ENCODE peak calls at places on chromosome 6, in five cellular contexts. C, H, A, K and D are unnamed samples.

GRCh38 chr6:170394980-170395379 is 88.4 kb downstream of the FAM120B start:
- DNase-seq in C (no peak), H (no peak), A (no peak), K (no peak), D (no peak)

GRCh38 chr6:43772571-43773049 is 2.6 kb downstream of the VEGFA start:
- DNase-seq in C (peak), H (no peak), A (peak), K (peak), D (peak)

GRCh38 chr6:26033942-26034354 is 53.3 kb upstream of the HFE start:
- DNase-seq in C (no peak), H (no peak), A (no peak), K (no peak), D (no peak)

GRCh38 chr6:111080713-111081112 is 6.6 kb upstream of the SLC16A10 start:
- DNase-seq in C (no peak), H (no peak), A (no peak), K (peak), D (no peak)

GRCh38 chr6:159212881-159213280 is 43.7 kb downstream of the FNDC1 start:
- DNase-seq in C (no peak), H (no peak), A (no peak), K (no peak), D (no peak)

GRCh38 chr6:4133941-4134838 is 1.2 kb downstream of the ECI2 start:
- DNase-seq in C (peak), H (no peak), A (peak), K (peak), D (peak)

GRCh38 chr6:167930300-167930699 is 67.2 kb upstream of the KIF25 start:
- DNase-seq in C (peak), H (peak), A (peak), K (peak), D (peak)

GRCh38 chr6:143806282-143807102 is 36.6 kb upstream of the LTV1 start:
- DNase-seq in C (peak), H (peak), A (no peak), K (peak), D (peak)

GRCh38 chr6:54847799-54848597 is 1.4 kb downstream of the FAM83B start:
- DNase-seq in C (peak), H (peak), A (no peak), K (peak), D (peak)

GRCh38 chr6:16752206-16752867 is 8.9 kb downstream of the ATXN1 start:
- DNase-seq in C (peak), H (peak), A (peak), K (peak), D (peak)

GRCh38 chr6:43869091-43869710 is 99.2 kb downstream of the VEGFA start:
- DNase-seq in C (no peak), H (no peak), A (no peak), K (no peak), D (no peak)

GRCh38 chr6:33209856-33210255 is 1.6 kb downstream of the RING1 start:
- DNase-seq in C (no peak), H (no peak), A (no peak), K (no peak), D (no peak)

GRCh38 chr6:69835414-69836179 is 30.8 kb upstream of the COL19A1 start:
- DNase-seq in C (peak), H (peak), A (peak), K (peak), D (peak)

GRCh38 chr6:150471276-150471675 is 102.5 kb downstream of the IYD start:
- DNase-seq in C (no peak), H (no peak), A (no peak), K (no peak), D (no peak)

GRCh38 chr6:150465610-150466009 is 96.8 kb downstream of the IYD start:
- DNase-seq in C (no peak), H (no peak), A (no peak), K (no peak), D (no peak)

GRCh38 chr6:150464966-150465365 is 96.2 kb downstream of the IYD start:
- DNase-seq in C (no peak), H (no peak), A (no peak), K (no peak), D (no peak)

GRCh38 chr6:150466196-150466595 is 97.4 kb downstream of the IYD start:
- DNase-seq in C (no peak), H (no peak), A (no peak), K (peak), D (no peak)

DNA sequence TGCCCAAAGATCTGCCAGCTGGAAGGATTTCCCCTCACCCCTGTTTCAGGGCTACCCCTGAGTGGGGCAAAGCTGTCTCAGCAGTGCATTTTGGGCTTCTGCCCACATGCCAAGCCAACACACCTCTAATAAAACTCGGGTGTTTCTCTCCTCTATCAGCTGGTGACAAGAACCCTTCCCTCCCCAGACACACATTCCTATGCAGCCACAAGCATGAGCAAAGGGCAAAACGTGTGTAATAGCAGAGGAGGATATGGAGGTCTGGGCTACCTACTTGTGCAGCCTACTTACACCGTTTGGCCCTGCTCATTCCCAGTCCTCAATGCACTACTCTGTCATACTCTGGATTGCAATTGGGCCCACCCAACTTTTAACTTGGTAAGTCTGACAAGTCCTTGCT is 101.3 kb downstream of the IYD start:
- DNase-seq in C (no peak), H (no peak), A (no peak), K (peak), D (no peak)
- H2AFZ ChIP-seq in C (no peak), H (no peak), A (no peak), K (no peak), D (no peak)

DNA sequence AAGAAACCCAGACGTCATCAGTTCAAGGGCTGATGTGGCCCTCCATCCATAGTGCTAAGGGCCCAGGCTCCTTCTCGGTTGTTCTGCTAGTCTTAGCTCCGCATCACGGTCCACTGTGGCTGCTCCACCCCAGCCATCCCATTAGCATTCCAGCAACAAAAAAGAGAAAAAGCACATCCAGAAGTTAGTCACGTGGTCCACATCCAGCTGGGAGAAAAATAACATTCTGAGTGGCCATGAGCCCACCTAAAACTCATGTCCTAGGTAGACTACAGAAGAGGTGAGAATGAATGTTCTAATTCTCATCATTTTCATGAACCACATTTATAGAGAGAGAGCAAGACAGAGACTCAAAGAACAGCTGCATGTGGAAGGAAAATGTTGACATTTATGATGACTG is 49.4 kb upstream of the TAB2 start:
- DNase-seq in C (no peak), H (no peak), A (no peak), K (no peak), D (no peak)
- H3K4me3 ChIP-seq in C (no peak), H (no peak), A (no peak), K (no peak), D (no peak)

GRCh38 chr6:42704251-42704936 is 18.0 kb downstream of the PRPH2 start:
- DNase-seq in C (no peak), H (no peak), A (peak), K (no peak), D (no peak)
- H2AFZ ChIP-seq in C (no peak), H (peak), A (peak), K (peak), D (no peak)

GRCh38 chr6:74677463-74677862 is 528.4 kb downstream of the COL12A1 start:
- DNase-seq in C (no peak), H (no peak), A (no peak), K (no peak), D (no peak)
- H3K4me3 ChIP-seq in C (no peak), H (no peak), A (no peak), K (no peak), D (no peak)

GRCh38 chr6:48388045-48388444 is 277.0 kb upstream of the PTCHD4 start:
- DNase-seq in C (no peak), H (no peak), A (no peak), K (no peak), D (no peak)
- H2AFZ ChIP-seq in C (no peak), H (no peak), A (no peak), K (no peak), D (no peak)